ENCODE peak calls at places on chromosomes 6 and 20, in ten cellular contexts. E is CD8-positive, alpha-beta T cell; Q is G401; S is NCI-H748 treated with DMSO at 0.1 percent for 48 hours; F is progenitor cell of endocrine pancreas; D is hepatocyte; R is astrocyte of the spinal cord; N is CD4-positive, alpha-beta memory T cell; H is GM13977; C is GM12891. Y is an unnamed sample.

GRCh38 chr6:43811101-43812099 is 41.4 kb downstream of the VEGFA start:
- DNase-seq in E (no peak), Q (no peak), S (no peak), F (no peak), D (peak), R (no peak), N (no peak), H (no peak), C (no peak), Y (no peak)

GRCh38 chr20:10171864-10172751 is 46.5 kb upstream of the SNAP25 start:
- DNase-seq in E (peak), Q (peak), S (peak), F (peak), D (peak), R (peak), N (no peak), H (no peak), C (no peak), Y (no peak)

GRCh38 chr6:109059591-109060021 is 35.0 kb downstream of the SESN1 start:
- DNase-seq in E (no peak), Q (no peak), S (no peak), F (no peak), D (no peak), R (peak), N (peak), H (peak), C (no peak), Y (no peak)

GRCh38 chr6:56169366-56169765 is 78.0 kb downstream of the COL21A1 start:
- DNase-seq in E (no peak), Q (no peak), S (no peak), F (no peak), D (no peak), R (no peak), N (no peak), H (no peak), C (no peak), Y (no peak)

GRCh38 chr6:170266061-170266825 is 24.6 kb downstream of the DLL1 start:
- DNase-seq in E (no peak), Q (no peak), S (peak), F (no peak), D (no peak), R (no peak), N (no peak), H (no peak), C (no peak), Y (no peak)

GRCh38 chr6:137717074-137718073 is 149.7 kb upstream of the TNFAIP3 start:
- DNase-seq in E (peak), Q (no peak), S (peak), F (no peak), D (no peak), R (peak), N (peak), H (no peak), C (no peak), Y (no peak)

GRCh38 chr20:258963-259362 is 1.4 kb downstream of the DEFB132 start:
- DNase-seq in E (no peak), Q (peak), S (no peak), F (no peak), D (no peak), R (peak), N (no peak), H (no peak), C (no peak), Y (no peak)

GRCh38 chr6:111564482-111564945 is 41.2 kb downstream of the TRAF3IP2 start:
- DNase-seq in E (no peak), Q (peak), S (no peak), F (no peak), D (no peak), R (peak), N (no peak), H (no peak), C (no peak), Y (no peak)

GRCh38 chr6:95685817-95686216 is 108.5 kb downstream of the MANEA start:
- DNase-seq in E (no peak), Q (no peak), S (no peak), F (no peak), D (no peak), R (no peak), N (no peak), H (no peak), C (no peak), Y (no peak)

GRCh38 chr6:125611573-125612399 is 137.6 kb upstream of the HEY2 start:
- DNase-seq in E (no peak), Q (no peak), S (peak), F (no peak), D (no peak), R (peak), N (no peak), H (no peak), C (no peak), Y (no peak)

GRCh38 chr20:63673951-63674350 is 15.8 kb downstream of the RTEL1 start:
- DNase-seq in E (no peak), Q (no peak), S (no peak), F (no peak), D (no peak), R (no peak), N (no peak), H (no peak), C (no peak), Y (no peak)

GRCh38 chr6:140897804-140898573 is 1234.7 kb upstream of the GJE1 start:
- DNase-seq in E (no peak), Q (no peak), S (no peak), F (no peak), D (no peak), R (no peak), N (no peak), H (no peak), C (no peak), Y (no peak)

GRCh38 chr6:3213334-3213695 is 14.1 kb downstream of the TUBB2B start:
- DNase-seq in E (no peak), Q (no peak), S (no peak), F (no peak), D (no peak), R (no peak), N (no peak), H (no peak), C (no peak), Y (no peak)

GRCh38 chr6:102387351-102388033 is 994.0 kb downstream of the GRIK2 start:
- DNase-seq in E (no peak), Q (peak), S (no peak), F (no peak), D (no peak), R (no peak), N (no peak), H (no peak), C (no peak), Y (no peak)

GRCh38 chr20:23212011-23212410 is 125.9 kb upstream of the CD93 start:
- DNase-seq in E (no peak), Q (no peak), S (no peak), F (no peak), D (no peak), R (no peak), N (no peak), H (no peak), C (no peak), Y (no peak)

GRCh38 chr20:58084966-58085365 is 143.5 kb downstream of the ANKRD60 start:
- DNase-seq in E (no peak), Q (no peak), S (no peak), F (no peak), D (peak), R (no peak), N (no peak), H (no peak), C (no peak), Y (no peak)

GRCh38 chr20:48331518-48332286 is 496.1 kb downstream of the PREX1 start:
- DNase-seq in E (no peak), Q (no peak), S (no peak), F (no peak), D (no peak), R (no peak), N (no peak), H (no peak), C (no peak), Y (no peak)

Y was measured in GM12892.